ENCODE peak calls at places on chromosomes 11 and 22, in five cellular contexts. One of them, this sample, is unnamed.

GRCh38 chr11:76673164-76674142 is 2.9 kb upstream of the LRRC32 start:
- DNase-seq in central memory CD8-positive, alpha-beta T cell: no peak
- DNase-seq in upper lobe of right lung: no peak
- DNase-seq in LoVo: no peak
- DNase-seq in KBM-7: peak; percentile 20
- DNase-seq in this sample: no peak

GRCh38 chr11:2534957-2535672 is 90.3 kb downstream of the KCNQ1 start:
- DNase-seq in LoVo: no peak
- DNase-seq in central memory CD8-positive, alpha-beta T cell: no peak
- DNase-seq in KBM-7: no peak
- DNase-seq in upper lobe of right lung: peak; percentile 56
- DNase-seq in this sample: no peak

GRCh38 chr11:102589047-102589459 is 36.1 kb downstream of the MMP20 start:
- DNase-seq in LoVo: no peak
- DNase-seq in KBM-7: peak; percentile 60
- DNase-seq in central memory CD8-positive, alpha-beta T cell: no peak
- DNase-seq in upper lobe of right lung: no peak
- DNase-seq in this sample: no peak

GRCh38 chr22:49999901-50000586 is 12.5 kb downstream of the IL17REL start:
- DNase-seq in LoVo: no peak
- DNase-seq in KBM-7: no peak
- DNase-seq in central memory CD8-positive, alpha-beta T cell: no peak
- DNase-seq in upper lobe of right lung: peak; percentile 62
- DNase-seq in this sample: no peak

GRCh38 chr11:1559103-1559951 is 12.7 kb downstream of the DUSP8 start:
- DNase-seq in LoVo: peak; percentile 60
- DNase-seq in upper lobe of right lung: peak; percentile 96
- DNase-seq in KBM-7: no peak
- DNase-seq in central memory CD8-positive, alpha-beta T cell: no peak
- DNase-seq in this sample: peak; percentile 93

GRCh38 chr11:59582006-59582405 is 33.6 kb downstream of the OSBP start:
- DNase-seq in upper lobe of right lung: no peak
- DNase-seq in KBM-7: no peak
- DNase-seq in LoVo: no peak
- DNase-seq in central memory CD8-positive, alpha-beta T cell: no peak
- DNase-seq in this sample: no peak

GRCh38 chr11:66495401-66495844 is 15.0 kb upstream of the BBS1 start:
- DNase-seq in LoVo: no peak
- DNase-seq in KBM-7: no peak
- DNase-seq in central memory CD8-positive, alpha-beta T cell: no peak
- DNase-seq in upper lobe of right lung: no peak
- DNase-seq in this sample: no peak

GRCh38 chr11:113937918-113938317 is 33.3 kb downstream of the HTR3B start:
- DNase-seq in upper lobe of right lung: no peak
- DNase-seq in LoVo: no peak
- DNase-seq in KBM-7: no peak
- DNase-seq in central memory CD8-positive, alpha-beta T cell: no peak
- DNase-seq in this sample: no peak

GRCh38 chr11:126842038-126842437 is 158.5 kb downstream of the KIRREL3 start:
- DNase-seq in LoVo: no peak
- DNase-seq in upper lobe of right lung: no peak
- DNase-seq in central memory CD8-positive, alpha-beta T cell: no peak
- DNase-seq in KBM-7: no peak
- DNase-seq in this sample: no peak

GRCh38 chr22:48705917-48706605 is 1121.6 kb downstream of the BRD1 start:
- DNase-seq in LoVo: no peak
- DNase-seq in upper lobe of right lung: peak; percentile 40
- DNase-seq in central memory CD8-positive, alpha-beta T cell: no peak
- DNase-seq in KBM-7: no peak
- DNase-seq in this sample: no peak

GRCh38 chr22:34886812-34887211 is 179.1 kb upstream of the ISX start:
- DNase-seq in KBM-7: no peak
- DNase-seq in upper lobe of right lung: no peak
- DNase-seq in LoVo: no peak
- DNase-seq in central memory CD8-positive, alpha-beta T cell: no peak
- DNase-seq in this sample: no peak

GRCh38 chr11:131217313-131218297 is 152.8 kb upstream of the NTM start:
- DNase-seq in KBM-7: no peak
- DNase-seq in LoVo: no peak
- DNase-seq in central memory CD8-positive, alpha-beta T cell: no peak
- DNase-seq in upper lobe of right lung: no peak
- DNase-seq in this sample: peak; percentile 31

GRCh38 chr11:67996051-67996450 is 7.8 kb downstream of the UNC93B1 start:
- DNase-seq in LoVo: no peak
- DNase-seq in upper lobe of right lung: peak; percentile 42
- DNase-seq in KBM-7: no peak
- DNase-seq in central memory CD8-positive, alpha-beta T cell: no peak
- DNase-seq in this sample: no peak

GRCh38 chr11:83945953-83946352 is 659.8 kb upstream of the CCDC90B start:
- DNase-seq in LoVo: no peak
- DNase-seq in KBM-7: no peak
- DNase-seq in central memory CD8-positive, alpha-beta T cell: no peak
- DNase-seq in upper lobe of right lung: no peak
- DNase-seq in this sample: no peak

GRCh38 chr11:122668562-122669090 is 13.1 kb downstream of the UBASH3B start:
- DNase-seq in upper lobe of right lung: no peak
- DNase-seq in central memory CD8-positive, alpha-beta T cell: no peak
- DNase-seq in KBM-7: no peak
- DNase-seq in LoVo: no peak
- DNase-seq in this sample: peak; percentile 11

GRCh38 chr11:7485136-7485853 is at the start of gene OLFML1:
- DNase-seq in LoVo: no peak
- DNase-seq in KBM-7: no peak
- DNase-seq in upper lobe of right lung: no peak
- DNase-seq in central memory CD8-positive, alpha-beta T cell: no peak
- DNase-seq in this sample: no peak

GRCh38 chr11:12539570-12539969 is 134.7 kb upstream of the TEAD1 start:
- DNase-seq in KBM-7: no peak
- DNase-seq in upper lobe of right lung: no peak
- DNase-seq in LoVo: no peak
- DNase-seq in central memory CD8-positive, alpha-beta T cell: no peak
- DNase-seq in this sample: no peak

GRCh38 chr11:110076388-110076965 is 16.7 kb upstream of the ZC3H12C start:
- DNase-seq in upper lobe of right lung: no peak
- DNase-seq in LoVo: peak; percentile 69
- DNase-seq in KBM-7: peak; percentile 71
- DNase-seq in central memory CD8-positive, alpha-beta T cell: no peak
- DNase-seq in this sample: no peak

GRCh38 chr22:36467042-36467810 is 14.2 kb downstream of the TXN2 start:
- DNase-seq in central memory CD8-positive, alpha-beta T cell: no peak
- DNase-seq in upper lobe of right lung: no peak
- DNase-seq in LoVo: no peak
- DNase-seq in KBM-7: no peak
- DNase-seq in this sample: peak; percentile 80

GRCh38 chr11:56842829-56843794 is 94.6 kb upstream of the OR9G4 start:
- DNase-seq in central memory CD8-positive, alpha-beta T cell: no peak
- DNase-seq in upper lobe of right lung: no peak
- DNase-seq in LoVo: no peak
- DNase-seq in KBM-7: no peak
- DNase-seq in this sample: no peak

GRCh38 chr22:21727159-21727558 is 8.4 kb downstream of the YPEL1 start:
- DNase-seq in upper lobe of right lung: no peak
- DNase-seq in KBM-7: no peak
- DNase-seq in central memory CD8-positive, alpha-beta T cell: no peak
- DNase-seq in LoVo: no peak
- DNase-seq in this sample: no peak

GRCh38 chr11:111540114-111540920 is at the start of gene LAYN:
- DNase-seq in upper lobe of right lung: peak; percentile 74
- DNase-seq in KBM-7: peak; percentile 27
- DNase-seq in LoVo: no peak
- DNase-seq in central memory CD8-positive, alpha-beta T cell: no peak
- DNase-seq in this sample: no peak

GRCh38 chr11:69708731-69709401 is 5.0 kb upstream of the FGF19 start:
- DNase-seq in central memory CD8-positive, alpha-beta T cell: no peak
- DNase-seq in upper lobe of right lung: no peak
- DNase-seq in LoVo: no peak
- DNase-seq in KBM-7: no peak
- DNase-seq in this sample: no peak